ENCODE peak calls at places on chromosomes 16 and 17, in six cellular contexts. One of them, this sample, is unnamed.

GRCh38 chr16:68645494-68646388 is 631 bp downstream of the CDH3 start:
- DNase-seq in neural crest cell: peak
- DNase-seq in MCF 10A: peak
- DNase-seq in upper lobe of left lung: peak
- DNase-seq in tibial nerve: no peak
- DNase-seq in AG09319: no peak
- DNase-seq in this sample: peak

GRCh38 chr17:42928714-42929496 is 28.3 kb downstream of the G6PC1 start:
- DNase-seq in neural crest cell: peak
- DNase-seq in MCF 10A: peak
- DNase-seq in upper lobe of left lung: no peak
- DNase-seq in tibial nerve: peak
- DNase-seq in AG09319: peak
- DNase-seq in this sample: no peak

GRCh38 chr17:71899317-71899716 is 221.5 kb upstream of the SOX9 start:
- DNase-seq in neural crest cell: no peak
- DNase-seq in MCF 10A: peak
- DNase-seq in upper lobe of left lung: no peak
- DNase-seq in tibial nerve: no peak
- DNase-seq in AG09319: no peak
- DNase-seq in this sample: no peak

GRCh38 chr16:13992976-13993375 is 73.0 kb downstream of the ERCC4 start:
- DNase-seq in neural crest cell: no peak
- DNase-seq in MCF 10A: no peak
- DNase-seq in upper lobe of left lung: no peak
- DNase-seq in tibial nerve: no peak
- DNase-seq in AG09319: no peak
- DNase-seq in this sample: no peak

GRCh38 chr17:47694018-47694817 is at the start of gene TBKBP1:
- DNase-seq in neural crest cell: peak
- DNase-seq in MCF 10A: no peak
- DNase-seq in upper lobe of left lung: peak
- DNase-seq in tibial nerve: peak
- DNase-seq in AG09319: no peak
- DNase-seq in this sample: peak

GRCh38 chr16:21570676-21571017 is 28.7 kb upstream of the METTL9 start:
- DNase-seq in neural crest cell: no peak
- DNase-seq in MCF 10A: no peak
- DNase-seq in upper lobe of left lung: no peak
- DNase-seq in tibial nerve: no peak
- DNase-seq in AG09319: no peak
- DNase-seq in this sample: no peak

GRCh38 chr16:12449795-12450194 is 353.9 kb downstream of the CPPED1 start:
- DNase-seq in neural crest cell: no peak
- DNase-seq in MCF 10A: peak
- DNase-seq in upper lobe of left lung: no peak
- DNase-seq in tibial nerve: no peak
- DNase-seq in AG09319: no peak
- DNase-seq in this sample: no peak

GRCh38 chr17:64150237-64151015 is 20.5 kb upstream of the ERN1 start:
- DNase-seq in neural crest cell: no peak
- DNase-seq in MCF 10A: peak
- DNase-seq in upper lobe of left lung: no peak
- DNase-seq in tibial nerve: peak
- DNase-seq in AG09319: no peak
- DNase-seq in this sample: no peak

GRCh38 chr16:78506372-78507193 is 407.1 kb downstream of the WWOX start:
- DNase-seq in neural crest cell: no peak
- DNase-seq in MCF 10A: no peak
- DNase-seq in upper lobe of left lung: no peak
- DNase-seq in tibial nerve: no peak
- DNase-seq in AG09319: no peak
- DNase-seq in this sample: no peak

GRCh38 chr16:72442381-72443158 is 270.6 kb upstream of the PMFBP1 start:
- DNase-seq in neural crest cell: no peak
- DNase-seq in MCF 10A: no peak
- DNase-seq in upper lobe of left lung: no peak
- DNase-seq in tibial nerve: no peak
- DNase-seq in AG09319: no peak
- DNase-seq in this sample: no peak

GRCh38 chr16:585351-585750 is 4.5 kb upstream of the RAB40C start:
- DNase-seq in neural crest cell: no peak
- DNase-seq in MCF 10A: no peak
- DNase-seq in upper lobe of left lung: peak
- DNase-seq in tibial nerve: no peak
- DNase-seq in AG09319: no peak
- DNase-seq in this sample: no peak

GRCh38 chr16:426115-426905 is 861 bp downstream of the RAB11FIP3 start:
- DNase-seq in neural crest cell: no peak
- DNase-seq in MCF 10A: peak
- DNase-seq in upper lobe of left lung: peak
- DNase-seq in tibial nerve: no peak
- DNase-seq in AG09319: no peak
- DNase-seq in this sample: peak

GRCh38 chr17:64156670-64157069 is 26.7 kb upstream of the ERN1 start:
- DNase-seq in neural crest cell: no peak
- DNase-seq in MCF 10A: no peak
- DNase-seq in upper lobe of left lung: no peak
- DNase-seq in tibial nerve: no peak
- DNase-seq in AG09319: no peak
- DNase-seq in this sample: no peak

GRCh38 chr17:2054262-2054739 is 602 bp upstream of the HIC1 start:
- DNase-seq in neural crest cell: no peak
- DNase-seq in MCF 10A: peak
- DNase-seq in upper lobe of left lung: no peak
- DNase-seq in tibial nerve: no peak
- DNase-seq in AG09319: no peak
- DNase-seq in this sample: no peak

DNA sequence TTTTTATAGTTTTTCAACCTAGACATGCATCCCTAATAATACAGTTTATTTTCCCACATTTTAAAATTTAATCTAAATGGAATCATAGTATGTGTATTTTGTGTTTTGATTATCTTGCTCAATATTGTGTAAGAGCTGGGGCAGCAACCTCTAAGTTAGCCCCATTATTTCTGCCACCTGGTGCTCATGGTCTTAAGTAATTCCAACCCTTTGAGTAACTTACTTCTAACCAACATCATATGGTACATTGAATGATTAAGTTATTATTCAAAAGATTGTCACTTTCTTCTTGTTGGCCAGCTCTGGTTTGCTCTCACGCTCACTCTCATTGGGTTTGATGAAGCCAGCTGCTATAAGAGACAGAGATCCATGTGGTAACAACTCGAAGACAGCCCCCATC is 3.9 kb upstream of the KRTAP4-3 start:
- DNase-seq in neural crest cell: no peak
- DNase-seq in MCF 10A: no peak
- DNase-seq in upper lobe of left lung: no peak
- DNase-seq in tibial nerve: no peak
- DNase-seq in AG09319: peak
- DNase-seq in this sample: no peak
- TF ChIP-seq CTCF in neural crest cell: no peak
- TF ChIP-seq CTCF in MCF 10A: no peak
- TF ChIP-seq CTCF in upper lobe of left lung: no peak
- TF ChIP-seq CTCF in tibial nerve: no peak
- TF ChIP-seq CTCF in AG09319: no peak
- TF ChIP-seq CTCF in this sample: no peak

GRCh38 chr16:53636978-53637377 is 66.7 kb downstream of the RPGRIP1L start:
- DNase-seq in neural crest cell: no peak
- DNase-seq in MCF 10A: no peak
- DNase-seq in upper lobe of left lung: no peak
- DNase-seq in tibial nerve: no peak
- DNase-seq in AG09319: no peak
- DNase-seq in this sample: no peak
- TF ChIP-seq CTCF in neural crest cell: no peak
- TF ChIP-seq CTCF in MCF 10A: no peak
- TF ChIP-seq CTCF in upper lobe of left lung: no peak
- TF ChIP-seq CTCF in tibial nerve: no peak
- TF ChIP-seq CTCF in AG09319: no peak
- TF ChIP-seq CTCF in this sample: no peak

GRCh38 chr16:4272114-4272954 is 489 bp downstream of the TFAP4 start:
- DNase-seq in neural crest cell: peak
- DNase-seq in MCF 10A: peak
- DNase-seq in upper lobe of left lung: peak
- DNase-seq in tibial nerve: no peak
- DNase-seq in AG09319: no peak
- DNase-seq in this sample: peak

GRCh38 chr16:4271176-4272113 is 1.4 kb downstream of the TFAP4 start:
- DNase-seq in neural crest cell: peak
- DNase-seq in MCF 10A: peak
- DNase-seq in upper lobe of left lung: peak
- DNase-seq in tibial nerve: peak
- DNase-seq in AG09319: peak
- DNase-seq in this sample: peak

GRCh38 chr16:4275861-4276260 is 3.0 kb upstream of the TFAP4 start:
- DNase-seq in neural crest cell: no peak
- DNase-seq in MCF 10A: no peak
- DNase-seq in upper lobe of left lung: no peak
- DNase-seq in tibial nerve: no peak
- DNase-seq in AG09319: no peak
- DNase-seq in this sample: no peak

GRCh38 chr16:4270595-4270994 is 2.2 kb downstream of the TFAP4 start:
- DNase-seq in neural crest cell: no peak
- DNase-seq in MCF 10A: no peak
- DNase-seq in upper lobe of left lung: no peak
- DNase-seq in tibial nerve: no peak
- DNase-seq in AG09319: no peak
- DNase-seq in this sample: no peak

GRCh38 chr16:4273858-4274291 is 1.1 kb upstream of the TFAP4 start:
- DNase-seq in neural crest cell: peak
- DNase-seq in MCF 10A: peak
- DNase-seq in upper lobe of left lung: peak
- DNase-seq in tibial nerve: no peak
- DNase-seq in AG09319: no peak
- DNase-seq in this sample: no peak
- TF ChIP-seq CTCF in neural crest cell: peak
- TF ChIP-seq CTCF in MCF 10A: peak
- TF ChIP-seq CTCF in upper lobe of left lung: peak
- TF ChIP-seq CTCF in tibial nerve: peak
- TF ChIP-seq CTCF in AG09319: peak
- TF ChIP-seq CTCF in this sample: peak

DNA sequence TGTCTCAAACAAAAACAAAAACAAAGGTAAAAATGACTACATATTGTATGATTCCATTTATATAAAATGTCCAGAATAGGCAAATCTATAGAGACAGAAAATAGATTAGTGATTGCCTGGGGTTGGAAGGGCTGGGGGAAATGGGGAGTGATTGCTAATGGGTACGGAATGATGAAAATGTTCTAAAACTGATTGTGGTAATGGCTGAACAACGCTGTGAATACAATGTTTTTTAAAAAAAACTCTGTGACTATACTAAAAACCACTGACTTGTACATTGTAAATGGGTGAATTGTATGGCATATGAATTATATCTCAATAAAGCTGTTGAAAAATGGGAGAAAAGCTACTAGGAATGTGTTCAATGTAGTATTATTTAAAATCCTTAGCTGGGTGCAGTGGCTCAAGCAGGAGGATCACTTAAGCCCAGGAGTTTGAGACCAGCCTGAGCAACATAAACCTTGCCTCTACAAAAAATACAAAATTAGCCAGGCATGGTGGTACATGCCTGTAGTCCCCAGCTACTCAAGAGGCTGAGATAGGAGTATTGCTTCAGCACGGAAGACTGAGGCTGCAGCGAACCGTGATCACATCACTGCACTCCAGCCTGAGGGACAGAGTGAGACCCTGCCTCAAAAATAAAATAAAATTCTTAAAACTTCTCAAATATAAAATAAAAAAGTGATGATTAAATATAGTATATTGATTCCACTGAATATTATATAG is 47.9 kb downstream of the TOM1L2 start:
- DNase-seq in neural crest cell: no peak
- DNase-seq in MCF 10A: no peak
- DNase-seq in upper lobe of left lung: no peak
- DNase-seq in tibial nerve: no peak
- DNase-seq in AG09319: no peak
- DNase-seq in this sample: no peak
- TF ChIP-seq CTCF in neural crest cell: no peak
- TF ChIP-seq CTCF in MCF 10A: no peak
- TF ChIP-seq CTCF in upper lobe of left lung: no peak
- TF ChIP-seq CTCF in tibial nerve: no peak
- TF ChIP-seq CTCF in AG09319: no peak
- TF ChIP-seq CTCF in this sample: no peak

GRCh38 chr17:4162366-4162765 is 19.4 kb downstream of the CYB5D2 start:
- DNase-seq in neural crest cell: no peak
- DNase-seq in MCF 10A: peak
- DNase-seq in upper lobe of left lung: no peak
- DNase-seq in tibial nerve: no peak
- DNase-seq in AG09319: no peak
- DNase-seq in this sample: no peak

GRCh38 chr17:4160294-4160859 is 17.4 kb downstream of the CYB5D2 start:
- DNase-seq in neural crest cell: no peak
- DNase-seq in MCF 10A: peak
- DNase-seq in upper lobe of left lung: no peak
- DNase-seq in tibial nerve: no peak
- DNase-seq in AG09319: no peak
- DNase-seq in this sample: no peak

GRCh38 chr17:4159761-4160160 is 16.8 kb downstream of the CYB5D2 start:
- DNase-seq in neural crest cell: no peak
- DNase-seq in MCF 10A: no peak
- DNase-seq in upper lobe of left lung: no peak
- DNase-seq in tibial nerve: no peak
- DNase-seq in AG09319: no peak
- DNase-seq in this sample: no peak

GRCh38 chr17:4161560-4162221 is 18.7 kb downstream of the CYB5D2 start:
- DNase-seq in neural crest cell: no peak
- DNase-seq in MCF 10A: peak
- DNase-seq in upper lobe of left lung: no peak
- DNase-seq in tibial nerve: no peak
- DNase-seq in AG09319: no peak
- DNase-seq in this sample: no peak

DNA sequence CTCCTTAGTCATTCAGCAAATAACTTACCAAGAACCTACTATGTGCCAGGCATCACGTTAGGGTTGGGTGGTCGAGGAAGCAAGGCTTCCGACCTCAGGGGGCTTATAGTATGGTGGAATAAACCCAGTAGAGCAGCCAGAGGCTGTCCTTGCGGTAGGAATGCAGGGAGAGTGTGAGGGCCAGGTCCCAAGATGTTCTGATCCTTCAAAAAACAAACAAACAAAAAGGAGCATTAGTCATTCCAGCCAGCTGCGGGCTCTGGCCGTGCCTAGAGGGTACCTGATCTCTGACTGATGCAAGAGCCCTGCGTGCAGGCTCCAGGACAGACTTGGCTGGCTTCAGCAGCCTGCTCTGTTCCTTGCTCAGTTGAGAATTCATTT is 18.2 kb downstream of the CYB5D2 start:
- DNase-seq in neural crest cell: no peak
- DNase-seq in MCF 10A: peak
- DNase-seq in upper lobe of left lung: no peak
- DNase-seq in tibial nerve: peak
- DNase-seq in AG09319: peak
- DNase-seq in this sample: no peak
- TF ChIP-seq CTCF in neural crest cell: no peak
- TF ChIP-seq CTCF in MCF 10A: peak
- TF ChIP-seq CTCF in upper lobe of left lung: no peak
- TF ChIP-seq CTCF in tibial nerve: peak
- TF ChIP-seq CTCF in AG09319: peak
- TF ChIP-seq CTCF in this sample: no peak

GRCh38 chr17:50151937-50152547 is 1.6 kb upstream of the PPP1R9B start:
- DNase-seq in neural crest cell: peak
- DNase-seq in MCF 10A: peak
- DNase-seq in upper lobe of left lung: peak
- DNase-seq in tibial nerve: peak
- DNase-seq in AG09319: peak
- DNase-seq in this sample: peak
- TF ChIP-seq CTCF in neural crest cell: no peak
- TF ChIP-seq CTCF in MCF 10A: no peak
- TF ChIP-seq CTCF in upper lobe of left lung: no peak
- TF ChIP-seq CTCF in tibial nerve: no peak
- TF ChIP-seq CTCF in AG09319: no peak
- TF ChIP-seq CTCF in this sample: no peak